ENCODE peak calls at places on chromosomes 6 and 20, in six cellular contexts. One of them, this sample, is unnamed.
A peak's percentile ranks its signal among the peaks of the same experiment; 100 is the strongest.

GRCh38 chr20:50919567-50919966 is 11.7 kb downstream of the ADNP start:
- DNase-seq in right lobe of liver: no peak
- DNase-seq in esophagus squamous epithelium: no peak
- DNase-seq in ovary: peak; percentile 42
- DNase-seq in DND-41: no peak
- DNase-seq in OCI-LY7: no peak
- DNase-seq in this sample: peak; percentile 45

GRCh38 chr6:83307849-83308248 is 114.7 kb downstream of the RWDD2A start:
- DNase-seq in right lobe of liver: no peak
- DNase-seq in esophagus squamous epithelium: no peak
- DNase-seq in ovary: no peak
- DNase-seq in DND-41: no peak
- DNase-seq in OCI-LY7: no peak
- DNase-seq in this sample: no peak

GRCh38 chr6:36613200-36613995 is 19.2 kb downstream of the SRSF3 start:
- DNase-seq in right lobe of liver: no peak
- DNase-seq in esophagus squamous epithelium: no peak
- DNase-seq in ovary: no peak
- DNase-seq in DND-41: no peak
- DNase-seq in OCI-LY7: no peak
- DNase-seq in this sample: no peak

GRCh38 chr6:62446647-62447316 is 160.8 kb upstream of the KHDRBS2 start:
- DNase-seq in right lobe of liver: no peak
- DNase-seq in esophagus squamous epithelium: no peak
- DNase-seq in ovary: no peak
- DNase-seq in DND-41: no peak
- DNase-seq in OCI-LY7: no peak
- DNase-seq in this sample: no peak

GRCh38 chr20:1888796-1889463 is 6.3 kb upstream of the SIRPA start:
- DNase-seq in right lobe of liver: peak; percentile 73
- DNase-seq in esophagus squamous epithelium: no peak
- DNase-seq in ovary: no peak
- DNase-seq in DND-41: no peak
- DNase-seq in OCI-LY7: no peak
- DNase-seq in this sample: no peak

GRCh38 chr6:158198461-158198860 is 30.3 kb downstream of the GTF2H5 start:
- DNase-seq in right lobe of liver: no peak
- DNase-seq in esophagus squamous epithelium: no peak
- DNase-seq in ovary: peak; percentile 41
- DNase-seq in DND-41: no peak
- DNase-seq in OCI-LY7: no peak
- DNase-seq in this sample: no peak

GRCh38 chr6:159727717-159728440 is 573 bp downstream of the WTAP start:
- DNase-seq in right lobe of liver: no peak
- DNase-seq in esophagus squamous epithelium: no peak
- DNase-seq in ovary: no peak
- DNase-seq in DND-41: no peak
- DNase-seq in OCI-LY7: peak; percentile 76
- DNase-seq in this sample: no peak

GRCh38 chr6:158377866-158378265 is 65.6 kb downstream of the TULP4 start:
- DNase-seq in right lobe of liver: no peak
- DNase-seq in esophagus squamous epithelium: no peak
- DNase-seq in ovary: no peak
- DNase-seq in DND-41: no peak
- DNase-seq in OCI-LY7: no peak
- DNase-seq in this sample: no peak

GRCh38 chr6:52739627-52740026 is 23.6 kb downstream of the GSTA2 start:
- DNase-seq in right lobe of liver: no peak
- DNase-seq in esophagus squamous epithelium: no peak
- DNase-seq in ovary: no peak
- DNase-seq in DND-41: no peak
- DNase-seq in OCI-LY7: no peak
- DNase-seq in this sample: no peak

GRCh38 chr20:49567421-49568256 is at the start of gene PTGIS:
- DNase-seq in right lobe of liver: no peak
- DNase-seq in esophagus squamous epithelium: no peak
- DNase-seq in ovary: peak; percentile 71
- DNase-seq in DND-41: no peak
- DNase-seq in OCI-LY7: no peak
- DNase-seq in this sample: peak; percentile 34

GRCh38 chr6:134599079-134599478 is 281.2 kb upstream of the SGK1 start:
- DNase-seq in right lobe of liver: no peak
- DNase-seq in esophagus squamous epithelium: no peak
- DNase-seq in ovary: no peak
- DNase-seq in DND-41: no peak
- DNase-seq in OCI-LY7: no peak
- DNase-seq in this sample: peak; percentile 23

GRCh38 chr6:72522735-72523141 is 99.1 kb upstream of the KCNQ5 start:
- DNase-seq in right lobe of liver: no peak
- DNase-seq in esophagus squamous epithelium: no peak
- DNase-seq in ovary: no peak
- DNase-seq in DND-41: peak; percentile 18
- DNase-seq in OCI-LY7: peak; percentile 42
- DNase-seq in this sample: peak; percentile 33

GRCh38 chr6:134097114-134097707 is 44.8 kb upstream of the SLC2A12 start:
- DNase-seq in right lobe of liver: no peak
- DNase-seq in esophagus squamous epithelium: no peak
- DNase-seq in ovary: peak; percentile 73
- DNase-seq in DND-41: peak; percentile 64
- DNase-seq in OCI-LY7: peak; percentile 70
- DNase-seq in this sample: peak; percentile 61

GRCh38 chr20:63274381-63275228 is 2.0 kb downstream of the ARFGAP1 start:
- DNase-seq in right lobe of liver: no peak
- DNase-seq in esophagus squamous epithelium: no peak
- DNase-seq in ovary: no peak
- DNase-seq in DND-41: no peak
- DNase-seq in OCI-LY7: no peak
- DNase-seq in this sample: peak; percentile 47

GRCh38 chr6:7758456-7758855 is 32.6 kb downstream of the BMP6 start:
- DNase-seq in right lobe of liver: no peak
- DNase-seq in esophagus squamous epithelium: no peak
- DNase-seq in ovary: no peak
- DNase-seq in DND-41: no peak
- DNase-seq in OCI-LY7: no peak
- DNase-seq in this sample: no peak

GRCh38 chr6:105167987-105168386 is 11.8 kb downstream of the POPDC3 start:
- DNase-seq in right lobe of liver: no peak
- DNase-seq in esophagus squamous epithelium: no peak
- DNase-seq in ovary: no peak
- DNase-seq in DND-41: no peak
- DNase-seq in OCI-LY7: no peak
- DNase-seq in this sample: no peak

GRCh38 chr6:8400663-8401062 is 34.7 kb downstream of the SLC35B3 start:
- DNase-seq in right lobe of liver: no peak
- DNase-seq in esophagus squamous epithelium: no peak
- DNase-seq in ovary: no peak
- DNase-seq in DND-41: no peak
- DNase-seq in OCI-LY7: no peak
- DNase-seq in this sample: no peak

GRCh38 chr6:6942826-6943225 is 164.9 kb upstream of the RREB1 start:
- DNase-seq in right lobe of liver: no peak
- DNase-seq in esophagus squamous epithelium: no peak
- DNase-seq in ovary: no peak
- DNase-seq in DND-41: no peak
- DNase-seq in OCI-LY7: no peak
- DNase-seq in this sample: peak; percentile 46

GRCh38 chr6:67880939-67881705 is 754.0 kb upstream of the ADGRB3 start:
- DNase-seq in right lobe of liver: no peak
- DNase-seq in esophagus squamous epithelium: no peak
- DNase-seq in ovary: no peak
- DNase-seq in DND-41: no peak
- DNase-seq in OCI-LY7: no peak
- DNase-seq in this sample: no peak

GRCh38 chr20:24668791-24669190 is 199.4 kb downstream of the SYNDIG1 start:
- DNase-seq in right lobe of liver: no peak
- DNase-seq in esophagus squamous epithelium: no peak
- DNase-seq in ovary: no peak
- DNase-seq in DND-41: no peak
- DNase-seq in OCI-LY7: no peak
- DNase-seq in this sample: no peak

DNA sequence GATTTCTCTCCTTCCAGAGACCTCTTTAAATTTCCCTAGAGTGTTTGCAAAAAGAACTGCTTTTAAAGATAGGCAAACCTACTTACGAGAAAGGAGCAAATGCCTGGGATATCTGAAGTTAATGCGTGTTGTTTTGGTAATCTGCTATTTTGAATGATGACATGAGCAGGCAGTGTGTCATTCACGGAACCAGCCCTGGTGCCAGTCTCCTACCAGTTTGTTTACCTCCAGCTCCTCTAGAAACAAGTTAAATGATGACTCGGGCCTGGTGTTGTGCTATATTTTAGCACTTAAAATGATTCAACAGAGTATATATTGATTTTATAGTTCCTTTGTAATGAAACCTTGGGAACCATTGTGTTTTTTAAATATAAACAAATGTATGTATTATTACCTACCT is 41.1 kb upstream of the MAP3K4 start:
- DNase-seq in right lobe of liver: no peak
- DNase-seq in esophagus squamous epithelium: no peak
- DNase-seq in ovary: no peak
- DNase-seq in DND-41: no peak
- DNase-seq in OCI-LY7: no peak
- DNase-seq in this sample: peak; percentile 57
- H3K27ac ChIP-seq in right lobe of liver: no peak overlapping the region
- H3K27ac ChIP-seq in esophagus squamous epithelium: peak overlapping the region; percentile 69
- H3K27ac ChIP-seq in ovary: no peak overlapping the region
- H3K27ac ChIP-seq in DND-41: no peak overlapping the region
- H3K27ac ChIP-seq in OCI-LY7: no peak overlapping the region
- H3K27ac ChIP-seq in this sample: no peak overlapping the region

GRCh38 chr6:99130897-99131873 is 183.4 kb upstream of the FBXL4 start:
- DNase-seq in right lobe of liver: no peak
- DNase-seq in esophagus squamous epithelium: no peak
- DNase-seq in ovary: no peak
- DNase-seq in DND-41: no peak
- DNase-seq in OCI-LY7: no peak
- DNase-seq in this sample: no peak
- TF ChIP-seq CTCF in right lobe of liver: no peak
- TF ChIP-seq CTCF in esophagus squamous epithelium: no peak
- TF ChIP-seq CTCF in ovary: no peak
- TF ChIP-seq CTCF in DND-41: no peak
- TF ChIP-seq CTCF in OCI-LY7: peak; percentile 52
- TF ChIP-seq CTCF in this sample: no peak

GRCh38 chr6:53866231-53866630 is 71.4 kb downstream of the LRRC1 start:
- DNase-seq in right lobe of liver: no peak
- DNase-seq in esophagus squamous epithelium: no peak
- DNase-seq in ovary: no peak
- DNase-seq in DND-41: no peak
- DNase-seq in OCI-LY7: no peak
- DNase-seq in this sample: no peak
- H3K27ac ChIP-seq in right lobe of liver: no peak overlapping the region
- H3K27ac ChIP-seq in esophagus squamous epithelium: no peak overlapping the region
- H3K27ac ChIP-seq in ovary: no peak overlapping the region
- H3K27ac ChIP-seq in DND-41: no peak overlapping the region
- H3K27ac ChIP-seq in OCI-LY7: no peak overlapping the region
- H3K27ac ChIP-seq in this sample: no peak overlapping the region

DNA sequence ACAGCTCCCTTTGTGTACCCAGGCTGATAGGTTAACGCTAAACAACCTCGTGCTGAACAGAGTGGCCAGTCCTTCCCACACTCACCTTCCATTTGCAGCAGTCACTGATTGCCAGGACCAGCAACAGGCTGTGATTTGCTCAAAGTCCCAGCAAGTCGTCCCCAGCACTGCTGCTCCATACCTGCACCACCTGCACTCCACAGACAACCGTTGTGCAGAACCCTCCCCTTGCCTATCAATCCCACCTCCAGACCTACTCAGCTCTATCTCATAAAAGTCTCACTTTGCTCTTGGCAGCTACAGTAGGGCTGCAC is 43.1 kb upstream of the SCML4 start:
- DNase-seq in right lobe of liver: no peak
- DNase-seq in esophagus squamous epithelium: no peak
- DNase-seq in ovary: no peak
- DNase-seq in DND-41: no peak
- DNase-seq in OCI-LY7: no peak
- DNase-seq in this sample: no peak
- TF ChIP-seq CTCF in right lobe of liver: no peak
- TF ChIP-seq CTCF in esophagus squamous epithelium: no peak
- TF ChIP-seq CTCF in ovary: no peak
- TF ChIP-seq CTCF in DND-41: no peak
- TF ChIP-seq CTCF in OCI-LY7: peak; percentile 38
- TF ChIP-seq CTCF in this sample: no peak

GRCh38 chr6:35320031-35320410 is 22.3 kb upstream of the PPARD start:
- DNase-seq in right lobe of liver: no peak
- DNase-seq in esophagus squamous epithelium: no peak
- DNase-seq in ovary: no peak
- DNase-seq in DND-41: no peak
- DNase-seq in OCI-LY7: no peak
- DNase-seq in this sample: no peak

GRCh38 chr6:35317483-35318199 is 20.0 kb downstream of the DEF6 start:
- DNase-seq in right lobe of liver: peak; percentile 63
- DNase-seq in esophagus squamous epithelium: no peak
- DNase-seq in ovary: peak; percentile 55
- DNase-seq in DND-41: no peak
- DNase-seq in OCI-LY7: no peak
- DNase-seq in this sample: no peak

GRCh38 chr6:35318200-35318844 is 20.7 kb downstream of the DEF6 start:
- DNase-seq in right lobe of liver: peak; percentile 93
- DNase-seq in esophagus squamous epithelium: no peak
- DNase-seq in ovary: peak; percentile 89
- DNase-seq in DND-41: no peak
- DNase-seq in OCI-LY7: no peak
- DNase-seq in this sample: peak; percentile 84

GRCh38 chr6:35319346-35320030 is 21.9 kb downstream of the DEF6 start:
- DNase-seq in right lobe of liver: no peak
- DNase-seq in esophagus squamous epithelium: no peak
- DNase-seq in ovary: no peak
- DNase-seq in DND-41: no peak
- DNase-seq in OCI-LY7: no peak
- DNase-seq in this sample: no peak

DNA sequence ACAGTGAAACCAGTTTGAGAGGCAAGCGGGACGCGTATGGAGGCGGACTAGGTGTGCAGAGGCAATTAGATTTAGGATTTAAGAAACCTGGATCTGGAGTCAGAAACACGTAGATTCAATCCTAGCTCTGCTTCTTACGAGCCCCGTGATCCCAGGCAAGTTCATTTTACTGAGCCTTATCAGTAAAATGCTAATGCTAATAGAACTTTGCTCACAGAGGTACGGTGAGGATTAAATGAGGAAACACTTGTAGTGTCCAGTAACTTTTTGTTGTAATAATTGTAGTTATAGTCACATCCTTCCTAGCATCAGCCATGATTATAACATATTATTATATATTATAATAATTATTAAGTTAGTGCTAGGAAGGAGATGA is 21.2 kb downstream of the DEF6 start:
- DNase-seq in right lobe of liver: no peak
- DNase-seq in esophagus squamous epithelium: no peak
- DNase-seq in ovary: no peak
- DNase-seq in DND-41: no peak
- DNase-seq in OCI-LY7: no peak
- DNase-seq in this sample: no peak
- H3K27ac ChIP-seq in right lobe of liver: no peak overlapping the region
- H3K27ac ChIP-seq in esophagus squamous epithelium: no peak overlapping the region
- H3K27ac ChIP-seq in ovary: no peak overlapping the region
- H3K27ac ChIP-seq in DND-41: no peak overlapping the region
- H3K27ac ChIP-seq in OCI-LY7: no peak overlapping the region
- H3K27ac ChIP-seq in this sample: peak overlapping the region; percentile 33